ENCODE peak calls at places on chromosomes 6 and 20, in six cellular contexts. One of them, this sample, is unnamed.

GRCh38 chr6:168196385-168196860 is 117.4 kb upstream of the FRMD1 start:
- DNase-seq in heart right ventricle: no peak
- DNase-seq in stimulated activated naive CD8-positive, alpha-beta T cell treated with anti-CD3 and anti-CD28 coated beads, Interleukin-15, Interleukin-2, amounts not matched to agents 100 U/mL and 50 U/mL, for 24 hours: no peak
- DNase-seq in T-helper 22 cell: no peak
- DNase-seq in caudate nucleus: no peak
- DNase-seq in EH: no peak
- DNase-seq in this sample: peak; percentile 3

GRCh38 chr6:97594834-97595233 is 311.8 kb upstream of the MMS22L start:
- DNase-seq in caudate nucleus: no peak
- DNase-seq in T-helper 22 cell: no peak
- DNase-seq in EH: no peak
- DNase-seq in stimulated activated naive CD8-positive, alpha-beta T cell treated with anti-CD3 and anti-CD28 coated beads, Interleukin-15, Interleukin-2, amounts not matched to agents 100 U/mL and 50 U/mL, for 24 hours: no peak
- DNase-seq in heart right ventricle: peak; percentile 52
- DNase-seq in this sample: no peak

GRCh38 chr6:90413867-90414266 is 117.2 kb upstream of the BACH2 start:
- DNase-seq in stimulated activated naive CD8-positive, alpha-beta T cell treated with anti-CD3 and anti-CD28 coated beads, Interleukin-15, Interleukin-2, amounts not matched to agents 100 U/mL and 50 U/mL, for 24 hours: peak; percentile 85
- DNase-seq in heart right ventricle: peak; percentile 28
- DNase-seq in T-helper 22 cell: peak; percentile 65
- DNase-seq in EH: peak; percentile 5
- DNase-seq in caudate nucleus: no peak
- DNase-seq in this sample: no peak

GRCh38 chr6:151291145-151292055 is 51.6 kb downstream of the AKAP12 start:
- DNase-seq in EH: peak; percentile 76
- DNase-seq in stimulated activated naive CD8-positive, alpha-beta T cell treated with anti-CD3 and anti-CD28 coated beads, Interleukin-15, Interleukin-2, amounts not matched to agents 100 U/mL and 50 U/mL, for 24 hours: no peak
- DNase-seq in caudate nucleus: no peak
- DNase-seq in T-helper 22 cell: no peak
- DNase-seq in heart right ventricle: peak; percentile 34
- DNase-seq in this sample: no peak

GRCh38 chr6:87832025-87832825 is 130.2 kb upstream of the AKIRIN2 start:
- DNase-seq in heart right ventricle: no peak
- DNase-seq in caudate nucleus: no peak
- DNase-seq in stimulated activated naive CD8-positive, alpha-beta T cell treated with anti-CD3 and anti-CD28 coated beads, Interleukin-15, Interleukin-2, amounts not matched to agents 100 U/mL and 50 U/mL, for 24 hours: no peak
- DNase-seq in T-helper 22 cell: no peak
- DNase-seq in EH: peak; percentile 23
- DNase-seq in this sample: no peak

GRCh38 chr20:56426026-56426425 is 14.0 kb downstream of the CASS4 start:
- DNase-seq in heart right ventricle: no peak
- DNase-seq in EH: no peak
- DNase-seq in caudate nucleus: no peak
- DNase-seq in T-helper 22 cell: no peak
- DNase-seq in stimulated activated naive CD8-positive, alpha-beta T cell treated with anti-CD3 and anti-CD28 coated beads, Interleukin-15, Interleukin-2, amounts not matched to agents 100 U/mL and 50 U/mL, for 24 hours: no peak
- DNase-seq in this sample: no peak

GRCh38 chr20:64057628-64058498 is 5.1 kb upstream of the TCEA2 start:
- DNase-seq in caudate nucleus: peak; percentile 28
- DNase-seq in heart right ventricle: peak; percentile 88
- DNase-seq in stimulated activated naive CD8-positive, alpha-beta T cell treated with anti-CD3 and anti-CD28 coated beads, Interleukin-15, Interleukin-2, amounts not matched to agents 100 U/mL and 50 U/mL, for 24 hours: peak; percentile 95
- DNase-seq in EH: peak; percentile 65
- DNase-seq in T-helper 22 cell: peak; percentile 43
- DNase-seq in this sample: peak; percentile 35

GRCh38 chr6:85465762-85466161 is 15.9 kb downstream of the NT5E start:
- DNase-seq in caudate nucleus: no peak
- DNase-seq in EH: peak; percentile 30
- DNase-seq in stimulated activated naive CD8-positive, alpha-beta T cell treated with anti-CD3 and anti-CD28 coated beads, Interleukin-15, Interleukin-2, amounts not matched to agents 100 U/mL and 50 U/mL, for 24 hours: no peak
- DNase-seq in heart right ventricle: no peak
- DNase-seq in T-helper 22 cell: no peak
- DNase-seq in this sample: no peak

GRCh38 chr6:166705070-166705469 is 78.0 kb upstream of the RPS6KA2 start:
- DNase-seq in stimulated activated naive CD8-positive, alpha-beta T cell treated with anti-CD3 and anti-CD28 coated beads, Interleukin-15, Interleukin-2, amounts not matched to agents 100 U/mL and 50 U/mL, for 24 hours: no peak
- DNase-seq in EH: no peak
- DNase-seq in heart right ventricle: no peak
- DNase-seq in T-helper 22 cell: no peak
- DNase-seq in caudate nucleus: no peak
- DNase-seq in this sample: no peak

GRCh38 chr6:44542401-44543116 is 155.1 kb downstream of the CDC5L start:
- DNase-seq in heart right ventricle: no peak
- DNase-seq in T-helper 22 cell: no peak
- DNase-seq in caudate nucleus: peak; percentile 24
- DNase-seq in stimulated activated naive CD8-positive, alpha-beta T cell treated with anti-CD3 and anti-CD28 coated beads, Interleukin-15, Interleukin-2, amounts not matched to agents 100 U/mL and 50 U/mL, for 24 hours: no peak
- DNase-seq in EH: peak; percentile 5
- DNase-seq in this sample: no peak

GRCh38 chr20:22060610-22061009 is 355.1 kb downstream of the PAX1 start:
- DNase-seq in EH: no peak
- DNase-seq in heart right ventricle: no peak
- DNase-seq in T-helper 22 cell: no peak
- DNase-seq in caudate nucleus: no peak
- DNase-seq in stimulated activated naive CD8-positive, alpha-beta T cell treated with anti-CD3 and anti-CD28 coated beads, Interleukin-15, Interleukin-2, amounts not matched to agents 100 U/mL and 50 U/mL, for 24 hours: no peak
- DNase-seq in this sample: no peak

GRCh38 chr6:163949367-163949766 is 534.8 kb downstream of the QKI start:
- DNase-seq in EH: no peak
- DNase-seq in stimulated activated naive CD8-positive, alpha-beta T cell treated with anti-CD3 and anti-CD28 coated beads, Interleukin-15, Interleukin-2, amounts not matched to agents 100 U/mL and 50 U/mL, for 24 hours: no peak
- DNase-seq in T-helper 22 cell: no peak
- DNase-seq in caudate nucleus: no peak
- DNase-seq in heart right ventricle: no peak
- DNase-seq in this sample: no peak

GRCh38 chr6:112232845-112233256 is 21.5 kb downstream of the LAMA4 start:
- DNase-seq in stimulated activated naive CD8-positive, alpha-beta T cell treated with anti-CD3 and anti-CD28 coated beads, Interleukin-15, Interleukin-2, amounts not matched to agents 100 U/mL and 50 U/mL, for 24 hours: no peak
- DNase-seq in EH: peak; percentile 95
- DNase-seq in T-helper 22 cell: no peak
- DNase-seq in caudate nucleus: no peak
- DNase-seq in heart right ventricle: peak; percentile 68
- DNase-seq in this sample: no peak

GRCh38 chr6:12818324-12818723 is 101.8 kb downstream of the PHACTR1 start:
- DNase-seq in T-helper 22 cell: no peak
- DNase-seq in caudate nucleus: no peak
- DNase-seq in heart right ventricle: no peak
- DNase-seq in EH: peak; percentile 38
- DNase-seq in stimulated activated naive CD8-positive, alpha-beta T cell treated with anti-CD3 and anti-CD28 coated beads, Interleukin-15, Interleukin-2, amounts not matched to agents 100 U/mL and 50 U/mL, for 24 hours: no peak
- DNase-seq in this sample: no peak

GRCh38 chr6:139882234-139882633 is 507.8 kb upstream of the CITED2 start:
- DNase-seq in T-helper 22 cell: no peak
- DNase-seq in caudate nucleus: no peak
- DNase-seq in stimulated activated naive CD8-positive, alpha-beta T cell treated with anti-CD3 and anti-CD28 coated beads, Interleukin-15, Interleukin-2, amounts not matched to agents 100 U/mL and 50 U/mL, for 24 hours: no peak
- DNase-seq in EH: no peak
- DNase-seq in heart right ventricle: no peak
- DNase-seq in this sample: peak; percentile 57

GRCh38 chr6:112188906-112189305 is 65.5 kb downstream of the LAMA4 start:
- DNase-seq in T-helper 22 cell: no peak
- DNase-seq in caudate nucleus: no peak
- DNase-seq in heart right ventricle: no peak
- DNase-seq in EH: peak; percentile 65
- DNase-seq in stimulated activated naive CD8-positive, alpha-beta T cell treated with anti-CD3 and anti-CD28 coated beads, Interleukin-15, Interleukin-2, amounts not matched to agents 100 U/mL and 50 U/mL, for 24 hours: no peak
- DNase-seq in this sample: no peak

GRCh38 chr6:29493261-29493660 is 5.5 kb upstream of the MAS1L start:
- DNase-seq in T-helper 22 cell: no peak
- DNase-seq in stimulated activated naive CD8-positive, alpha-beta T cell treated with anti-CD3 and anti-CD28 coated beads, Interleukin-15, Interleukin-2, amounts not matched to agents 100 U/mL and 50 U/mL, for 24 hours: no peak
- DNase-seq in heart right ventricle: no peak
- DNase-seq in caudate nucleus: no peak
- DNase-seq in EH: no peak
- DNase-seq in this sample: no peak

GRCh38 chr6:161232001-161232400 is 41.9 kb downstream of the AGPAT4 start:
- DNase-seq in EH: no peak
- DNase-seq in T-helper 22 cell: no peak
- DNase-seq in heart right ventricle: no peak
- DNase-seq in stimulated activated naive CD8-positive, alpha-beta T cell treated with anti-CD3 and anti-CD28 coated beads, Interleukin-15, Interleukin-2, amounts not matched to agents 100 U/mL and 50 U/mL, for 24 hours: no peak
- DNase-seq in caudate nucleus: no peak
- DNase-seq in this sample: no peak

GRCh38 chr20:9617940-9618339 is 103.5 kb downstream of the LAMP5 start:
- DNase-seq in caudate nucleus: no peak
- DNase-seq in heart right ventricle: no peak
- DNase-seq in T-helper 22 cell: no peak
- DNase-seq in stimulated activated naive CD8-positive, alpha-beta T cell treated with anti-CD3 and anti-CD28 coated beads, Interleukin-15, Interleukin-2, amounts not matched to agents 100 U/mL and 50 U/mL, for 24 hours: no peak
- DNase-seq in EH: peak; percentile 16
- DNase-seq in this sample: no peak

GRCh38 chr6:66489269-66489987 is 782.4 kb upstream of the EYS start:
- DNase-seq in stimulated activated naive CD8-positive, alpha-beta T cell treated with anti-CD3 and anti-CD28 coated beads, Interleukin-15, Interleukin-2, amounts not matched to agents 100 U/mL and 50 U/mL, for 24 hours: no peak
- DNase-seq in caudate nucleus: no peak
- DNase-seq in EH: no peak
- DNase-seq in T-helper 22 cell: no peak
- DNase-seq in heart right ventricle: no peak
- DNase-seq in this sample: no peak

GRCh38 chr20:46647469-46647868 is 3.8 kb downstream of the SLC13A3 start:
- DNase-seq in heart right ventricle: no peak
- DNase-seq in stimulated activated naive CD8-positive, alpha-beta T cell treated with anti-CD3 and anti-CD28 coated beads, Interleukin-15, Interleukin-2, amounts not matched to agents 100 U/mL and 50 U/mL, for 24 hours: no peak
- DNase-seq in caudate nucleus: no peak
- DNase-seq in EH: no peak
- DNase-seq in T-helper 22 cell: no peak
- DNase-seq in this sample: no peak

GRCh38 chr6:17096657-17097056 is 5.2 kb upstream of the STMND1 start:
- DNase-seq in EH: no peak
- DNase-seq in heart right ventricle: no peak
- DNase-seq in T-helper 22 cell: no peak
- DNase-seq in caudate nucleus: no peak
- DNase-seq in stimulated activated naive CD8-positive, alpha-beta T cell treated with anti-CD3 and anti-CD28 coated beads, Interleukin-15, Interleukin-2, amounts not matched to agents 100 U/mL and 50 U/mL, for 24 hours: no peak
- DNase-seq in this sample: no peak

GRCh38 chr6:112016335-112016734 is 37.6 kb upstream of the CCN6 start:
- DNase-seq in EH: no peak
- DNase-seq in stimulated activated naive CD8-positive, alpha-beta T cell treated with anti-CD3 and anti-CD28 coated beads, Interleukin-15, Interleukin-2, amounts not matched to agents 100 U/mL and 50 U/mL, for 24 hours: peak; percentile 70
- DNase-seq in heart right ventricle: peak; percentile 42
- DNase-seq in T-helper 22 cell: no peak
- DNase-seq in caudate nucleus: no peak
- DNase-seq in this sample: no peak

GRCh38 chr6:150271501-150272263 is 97.1 kb upstream of the IYD start:
- DNase-seq in EH: no peak
- DNase-seq in stimulated activated naive CD8-positive, alpha-beta T cell treated with anti-CD3 and anti-CD28 coated beads, Interleukin-15, Interleukin-2, amounts not matched to agents 100 U/mL and 50 U/mL, for 24 hours: no peak
- DNase-seq in caudate nucleus: no peak
- DNase-seq in T-helper 22 cell: no peak
- DNase-seq in heart right ventricle: no peak
- DNase-seq in this sample: no peak